ENCODE peak calls at places on chromosomes 11 and 22, in eight cellular contexts. T is iris pigment epithelial cell; B is tibial nerve; E is RPMI7951; P is HAP-1; G is aorta; Y is kidney; R is stimulated activated CD8-positive, alpha-beta memory T cell treated with anti-CD3 and anti-CD28 coated beads, Interleukin-15, amount 100 ng/mL, for 1 hour. O is an unnamed sample.

GRCh38 chr22:49751318-49751967 is 76.2 kb downstream of the BRD1 start:
- DNase-seq in R (no peak), B (no peak), P (no peak), E (no peak), G (peak), T (no peak), Y (peak), O (peak)

GRCh38 chr11:85682330-85683305 is 3.4 kb downstream of the CCDC89 start:
- DNase-seq in Y (peak), T (peak), B (peak), P (no peak), R (peak), G (peak), E (peak), O (peak)

GRCh38 chr22:19641254-19641982 is 72.9 kb upstream of the SEPTIN5 start:
- DNase-seq in P (no peak), Y (no peak), T (peak), R (no peak), G (no peak), E (no peak), B (no peak), O (no peak)

GRCh38 chr11:128784059-128784804 is 82.9 kb downstream of the KCNJ1 start:
- DNase-seq in T (no peak), Y (no peak), R (no peak), G (no peak), E (no peak), B (no peak), P (no peak), O (no peak)

GRCh38 chr11:26551186-26551801 is 20.8 kb downstream of the MUC15 start:
- DNase-seq in E (peak), R (no peak), Y (no peak), B (no peak), G (no peak), P (no peak), T (no peak), O (no peak)

GRCh38 chr11:114478768-114479167 is 39.5 kb downstream of the REXO2 start:
- DNase-seq in Y (no peak), R (no peak), B (no peak), T (peak), G (no peak), P (no peak), E (peak), O (no peak)

GRCh38 chr11:74956387-74956786 is 7.3 kb downstream of the SPCS2 start:
- DNase-seq in G (no peak), B (no peak), R (no peak), Y (no peak), P (no peak), T (no peak), E (no peak), O (no peak)

GRCh38 chr11:110434952-110435779 is 5.4 kb downstream of the FDX1 start:
- DNase-seq in Y (no peak), E (no peak), G (no peak), B (no peak), T (no peak), R (no peak), P (no peak), O (no peak)

GRCh38 chr22:22812031-22812905 is 75.3 kb upstream of the IGLL5 start:
- DNase-seq in Y (no peak), P (no peak), R (no peak), T (no peak), G (no peak), B (no peak), E (peak), O (no peak)

GRCh38 chr11:83151274-83151977 is 5.5 kb upstream of the PCF11 start:
- DNase-seq in G (no peak), T (no peak), E (no peak), Y (no peak), P (no peak), B (no peak), R (no peak), O (no peak)

GRCh38 chr11:134040386-134041297 is 28.2 kb upstream of the JAM3 start:
- DNase-seq in T (peak), R (no peak), P (no peak), G (no peak), Y (peak), E (peak), B (no peak), O (no peak)

GRCh38 chr11:94193288-94193687 is 64.6 kb downstream of the PANX1 start:
- DNase-seq in T (peak), G (no peak), Y (no peak), P (no peak), B (no peak), R (no peak), E (peak), O (no peak)

GRCh38 chr11:28701760-28702449 is 593.7 kb downstream of the METTL15 start:
- DNase-seq in B (no peak), T (no peak), Y (no peak), G (no peak), E (peak), R (no peak), P (no peak), O (no peak)

GRCh38 chr22:30865656-30866055 is 102.9 kb downstream of the MORC2 start:
- DNase-seq in R (no peak), T (no peak), Y (no peak), P (peak), E (no peak), G (peak), B (no peak), O (peak)

GRCh38 chr11:97909544-97910394 is 1111.0 kb upstream of the CNTN5 start:
- DNase-seq in R (no peak), Y (no peak), G (no peak), P (peak), E (peak), B (no peak), T (peak), O (no peak)

GRCh38 chr11:32962016-32962415 is 53.7 kb upstream of the DEPDC7 start:
- DNase-seq in R (no peak), E (peak), B (no peak), G (no peak), P (no peak), Y (no peak), T (peak), O (no peak)

GRCh38 chr11:83306385-83307080 is 20.4 kb upstream of the CCDC90B start:
- DNase-seq in R (no peak), G (no peak), T (no peak), Y (no peak), B (no peak), P (no peak), E (no peak), O (no peak)

GRCh38 chr11:9057032-9057431 is 34.4 kb downstream of the SCUBE2 start:
- DNase-seq in E (no peak), G (no peak), P (no peak), T (no peak), R (no peak), B (no peak), Y (no peak), O (no peak)

GRCh38 chr11:14075118-14075601 is 112.6 kb downstream of the SPON1 start:
- DNase-seq in T (peak), B (no peak), R (peak), E (no peak), G (no peak), P (no peak), Y (no peak), O (no peak)

GRCh38 chr22:36860438-36860820 is 377 bp upstream of the NCF4 start:
- DNase-seq in B (no peak), P (no peak), T (no peak), Y (no peak), E (no peak), R (no peak), G (no peak), O (no peak)

O was measured in left lung.